ENCODE peak calls at places on chromosomes 16 and 17, in five cellular contexts. C is A549, N is uterus, A is esophagus squamous epithelium, B is testis. P is an unnamed sample. For H3K4me1, the result is how much of the 10 kb centered on the place peaks cover.

GRCh38 chr17:13244511-13244910 is 226.7 kb upstream of the ELAC2 start:
- DNase-seq in C (no peak), N (no peak), A (no peak), B (no peak), P (no peak)

GRCh38 chr16:19777061-19777460 is 59.0 kb downstream of the IQCK start:
- DNase-seq in C (no peak), N (no peak), A (no peak), B (no peak), P (no peak)

GRCh38 chr16:4115209-4115940 is 867 bp downstream of the ADCY9 start:
- DNase-seq in C (peak), N (peak), A (no peak), B (peak), P (peak)

GRCh38 chr16:4370570-4371480 is 823 bp upstream of the VASN start:
- DNase-seq in C (no peak), N (peak), A (no peak), B (peak), P (peak)

GRCh38 chr17:12522743-12523181 is 142.9 kb upstream of the MYOCD start:
- DNase-seq in C (peak), N (no peak), A (no peak), B (no peak), P (no peak)

GRCh38 chr16:28951410-28951943 is 740 bp downstream of the NFATC2IP start:
- DNase-seq in C (no peak), N (no peak), A (no peak), B (no peak), P (no peak)

GRCh38 chr17:80969674-80970043 is 22.0 kb upstream of the CHMP6 start:
- DNase-seq in C (no peak), N (no peak), A (no peak), B (no peak), P (no peak)

GRCh38 chr16:30658731-30659506 is 688 bp downstream of the FBRS start:
- DNase-seq in C (peak), N (peak), A (peak), B (peak), P (peak)

GRCh38 chr17:51540151-51540550 is 279.8 kb downstream of the UTP18 start:
- DNase-seq in C (no peak), N (no peak), A (no peak), B (no peak), P (no peak)

GRCh38 chr17:32127156-32127897 is 15.0 kb upstream of the RHOT1 start:
- DNase-seq in C (peak), N (peak), A (peak), B (peak), P (peak)

GRCh38 chr17:9932481-9932880 is 27.4 kb upstream of the RCVRN start:
- DNase-seq in C (no peak), N (no peak), A (no peak), B (no peak), P (no peak)

GRCh38 chr17:12398636-12399035 is 267.1 kb upstream of the MYOCD start:
- DNase-seq in C (no peak), N (peak), A (no peak), B (no peak), P (no peak)

GRCh38 chr16:75304521-75305363 is 53.3 kb upstream of the BCAR1 start:
- DNase-seq in C (peak), N (peak), A (no peak), B (peak), P (peak)

GRCh38 chr16:67184453-67185002 is 765 bp upstream of the MATCAP1 start:
- DNase-seq in C (no peak), N (no peak), A (no peak), B (no peak), P (no peak)

GRCh38 chr16:66326995-66327513 is 39.4 kb upstream of the CDH5 start:
- DNase-seq in C (no peak), N (no peak), A (no peak), B (no peak), P (no peak)

GRCh38 chr16:10577305-10578202 is 2.8 kb downstream of the EMP2 start:
- DNase-seq in C (no peak), N (no peak), A (no peak), B (no peak), P (peak)

GRCh38 chr16:67993207-67994036 is 5.9 kb downstream of the DPEP2 start:
- DNase-seq in C (peak), N (peak), A (peak), B (peak), P (peak)

GRCh38 chr17:73566905-73567782 is 77.1 kb downstream of the SDK2 start:
- DNase-seq in C (no peak), N (no peak), A (no peak), B (no peak), P (no peak)

GRCh38 chr16:55572439-55572838 is 6.0 kb downstream of the CAPNS2 start:
- DNase-seq in C (no peak), N (no peak), A (no peak), B (no peak), P (no peak)

GRCh38 chr17:82973456-82974135 is 105.8 kb upstream of the METRNL start:
- DNase-seq in C (no peak), N (no peak), A (no peak), B (peak), P (no peak)

GRCh38 chr16:17369441-17369951 is 101.3 kb downstream of the XYLT1 start:
- DNase-seq in C (no peak), N (no peak), A (peak), B (peak), P (peak)

GRCh38 chr17:57784226-57784895 is 39.3 kb upstream of the CCDC182 start:
- DNase-seq in C (no peak), N (no peak), A (no peak), B (no peak), P (no peak)

GRCh38 chr17:57782642-57783337 is 37.7 kb upstream of the CCDC182 start:
- DNase-seq in C (no peak), N (no peak), A (no peak), B (no peak), P (no peak)

GRCh38 chr17:57781386-57782050 is 36.4 kb upstream of the CCDC182 start:
- DNase-seq in C (no peak), N (no peak), A (no peak), B (no peak), P (no peak)

GRCh38 chr17:57783338-57783742 is 38.2 kb upstream of the CCDC182 start:
- DNase-seq in C (peak), N (peak), A (no peak), B (peak), P (peak)

DNA sequence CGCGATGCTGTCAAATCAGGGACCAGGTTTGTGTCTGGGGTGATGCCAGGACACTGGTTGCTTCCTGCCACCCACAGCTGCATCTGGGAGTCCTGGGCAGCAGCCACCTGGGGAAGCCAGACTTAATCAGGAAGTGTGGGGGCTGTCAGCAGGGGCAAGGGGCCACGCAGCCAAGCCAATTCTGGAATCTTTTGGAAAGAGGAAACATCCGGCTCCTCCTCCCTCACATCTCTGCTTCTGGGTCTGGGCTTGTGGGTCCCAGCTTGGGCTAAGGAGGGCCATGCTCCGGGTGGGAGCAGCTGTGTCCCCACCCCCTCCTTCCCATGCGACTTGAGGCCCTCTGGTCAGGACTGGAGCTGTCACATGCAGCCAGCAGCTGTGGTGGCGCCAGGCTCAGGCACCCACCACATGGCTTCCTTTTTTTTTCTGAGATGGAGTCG is 37.0 kb upstream of the CCDC182 start:
- DNase-seq in C (no peak), N (no peak), A (no peak), B (no peak), P (peak)
- TF ChIP-seq CTCF in C (no peak), N (no peak), A (no peak), B (no peak), P (no peak)

GRCh38 chr16:84825896-84826557 is 6.2 kb downstream of the CRISPLD2 start:
- DNase-seq in C (no peak), N (peak), A (no peak), B (no peak), P (no peak)
- H3K4me1 ChIP-seq in C (under half), N (under half), A (under half), B (under half), P (half or more)

GRCh38 chr17:2705888-2706795 is 5.4 kb downstream of the CLUH start:
- DNase-seq in C (no peak), N (no peak), A (no peak), B (no peak), P (no peak)

GRCh38 chr17:2708585-2709172 is 2.9 kb downstream of the CLUH start:
- DNase-seq in C (no peak), N (no peak), A (no peak), B (no peak), P (no peak)

GRCh38 chr17:2706911-2707510 is 4.6 kb downstream of the CLUH start:
- DNase-seq in C (no peak), N (no peak), A (no peak), B (no peak), P (no peak)

GRCh38 chr17:2709173-2709661 is 2.3 kb downstream of the CLUH start:
- DNase-seq in C (no peak), N (no peak), A (no peak), B (peak), P (no peak)

DNA sequence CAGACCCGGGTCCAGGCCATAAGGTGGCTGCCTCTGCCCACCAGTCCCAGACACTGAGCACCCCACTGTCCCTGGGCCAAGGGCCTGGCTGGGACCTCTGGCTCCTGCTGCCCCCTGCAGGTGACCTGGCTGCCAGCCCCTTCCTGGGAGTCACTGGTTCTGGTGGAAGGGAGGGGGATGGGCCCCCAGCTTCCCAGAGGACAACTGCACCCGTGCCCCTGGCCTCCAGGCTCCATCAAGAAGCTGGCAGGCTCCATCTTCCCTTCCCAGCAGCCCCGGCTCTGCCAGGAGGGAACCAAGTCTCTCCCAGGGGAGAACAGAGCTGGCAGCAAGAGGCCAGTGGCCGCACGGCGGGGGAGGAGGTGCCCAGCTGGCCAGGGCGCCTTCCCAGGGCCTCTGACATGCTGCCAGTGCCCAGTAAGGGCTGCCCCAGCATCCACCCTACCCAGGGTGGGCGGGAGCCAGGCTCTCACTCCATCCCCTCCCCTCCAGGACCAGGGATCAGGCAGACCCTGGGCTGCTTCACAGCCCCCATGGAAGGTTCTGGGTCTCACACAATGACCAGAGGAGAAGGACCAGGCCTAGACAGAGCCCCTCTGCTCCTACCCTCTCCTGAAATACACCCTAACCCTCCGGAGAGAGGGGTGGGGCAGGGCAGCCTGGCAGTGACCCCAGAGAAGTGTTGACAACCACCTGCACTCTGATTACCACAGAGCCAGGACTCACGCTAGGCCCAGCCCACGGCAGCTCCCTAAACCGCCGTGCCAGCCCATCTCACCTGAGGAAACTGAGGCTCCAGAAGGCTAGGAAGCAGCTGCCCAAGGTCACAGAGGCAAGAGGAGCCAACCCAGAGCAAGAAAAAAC is 3.6 kb downstream of the CLUH start:
- DNase-seq in C (peak), N (peak), A (no peak), B (peak), P (peak)
- TF ChIP-seq CTCF in C (peak), N (no peak), A (no peak), B (peak), P (peak)

DNA sequence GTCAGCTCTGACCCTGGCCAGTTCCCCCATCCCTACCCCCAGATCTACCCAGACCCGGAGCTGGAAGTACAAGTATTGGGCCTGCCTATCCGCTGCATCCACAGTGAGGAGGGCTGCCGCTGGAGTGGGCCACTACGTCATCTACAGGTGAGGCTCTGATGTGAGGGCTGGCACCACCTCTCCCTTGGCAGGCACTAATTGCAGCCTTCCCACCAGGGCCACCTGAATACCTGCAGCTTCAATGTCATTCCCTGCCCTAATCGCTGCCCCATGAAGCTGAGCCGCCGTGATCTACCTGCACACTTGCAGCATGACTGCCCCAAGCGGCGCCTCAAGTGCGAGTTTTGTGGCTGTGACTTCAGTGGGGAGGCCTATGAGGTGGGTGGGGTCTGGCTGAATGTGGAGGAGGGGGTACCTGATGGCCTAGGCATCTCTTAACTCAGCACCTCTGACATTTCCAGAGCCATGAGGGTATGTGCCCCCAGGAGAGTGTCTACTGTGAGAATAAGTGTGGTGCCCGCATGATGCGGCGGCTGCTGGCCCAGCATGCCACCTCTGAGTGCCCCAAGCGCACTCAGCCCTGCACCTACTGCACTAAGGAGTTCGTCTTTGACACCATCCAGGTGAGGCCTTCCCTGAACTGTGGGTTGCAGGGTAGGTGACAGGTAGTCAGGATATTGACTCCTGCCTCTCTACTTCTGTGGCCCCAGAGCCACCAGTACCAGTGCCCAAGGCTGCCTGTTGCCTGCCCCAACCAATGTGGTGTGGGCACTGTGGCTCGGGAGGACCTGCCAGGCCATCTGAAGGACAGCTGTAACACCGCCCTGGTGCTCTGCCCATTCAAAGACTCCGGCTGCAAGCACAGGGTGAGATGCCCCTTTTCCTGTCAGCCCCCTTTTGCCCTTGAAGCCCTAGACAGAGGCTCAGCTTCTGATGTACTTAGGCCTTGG is 4.3 kb downstream of the TRAF4 start:
- DNase-seq in C (no peak), N (no peak), A (no peak), B (no peak), P (no peak)
- H3K4me1 ChIP-seq in C (half or more), N (under half), A (half or more), B (under half), P (under half)

DNA sequence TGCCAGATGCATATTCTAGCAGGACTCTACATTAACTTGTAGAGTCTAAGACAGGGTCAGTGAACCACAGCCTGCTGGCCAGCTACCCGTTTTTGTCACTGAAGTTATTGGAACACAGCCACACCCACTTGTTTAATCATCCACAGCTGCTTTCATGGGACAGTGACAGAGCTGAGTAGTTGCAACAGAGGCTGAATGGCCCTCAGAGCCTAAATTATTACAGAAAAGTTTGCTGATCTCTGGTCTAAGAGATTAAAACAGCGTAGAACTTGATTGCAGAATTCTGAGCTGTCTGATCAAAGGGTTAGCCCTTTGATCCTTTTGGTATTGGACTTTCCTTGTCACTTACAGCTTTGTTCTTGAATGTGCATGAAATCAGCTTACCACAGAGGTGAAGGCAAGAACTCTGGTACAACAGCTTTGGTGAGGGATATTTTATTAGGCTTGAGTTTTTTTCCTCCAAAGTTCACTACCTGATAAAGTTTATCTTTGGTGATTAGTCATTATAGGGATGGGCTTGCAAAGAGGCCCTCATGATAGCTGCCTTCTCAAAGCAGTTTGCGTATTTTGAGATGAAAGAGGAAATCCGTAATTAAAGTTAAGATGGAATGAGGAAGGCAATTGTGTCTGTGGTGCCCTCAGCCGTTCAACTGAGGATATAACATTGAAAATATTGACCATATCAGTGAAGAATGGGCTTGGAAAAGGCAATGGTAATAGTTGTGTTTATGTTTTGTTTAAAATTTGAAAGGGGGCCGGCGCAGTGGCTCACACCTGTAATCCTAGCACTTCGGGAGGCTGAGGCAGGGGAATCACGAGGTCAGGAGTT is 23.7 kb downstream of the ALDH3A2 start:
- DNase-seq in C (no peak), N (no peak), A (no peak), B (no peak), P (peak)
- TF ChIP-seq CTCF in C (peak), N (peak), A (peak), B (no peak), P (no peak)